ENCODE peak calls at places on chromosomes 5 and 9, in nine cellular contexts. M is mucosa of descending colon; L is left ventricle myocardium inferior; V is right atrium auricular region; D is transverse colon; N is adrenal gland; B is CD8-positive, alpha-beta T cell; O is stomach; X is tibial nerve. P is an unnamed sample.

GRCh38 chr9:131237931-131238401 is 38.3 kb downstream of the FAM78A start:
- DNase-seq in O (peak; percentile 80), X (peak; percentile 40), N (peak; percentile 68), M (peak; percentile 81), D (peak; percentile 83), B (peak; percentile 71), L (peak; percentile 72), V (no peak), P (no peak)

GRCh38 chr5:74409166-74409706 is 231.3 kb downstream of the ENC1 start:
- DNase-seq in B (no peak), N (no peak), X (no peak), M (no peak), D (no peak), L (no peak), V (no peak), O (peak; percentile 53), P (no peak)

GRCh38 chr9:78713746-78714405 is 417.0 kb downstream of the PSAT1 start:
- DNase-seq in B (no peak), N (no peak), L (no peak), D (no peak), O (no peak), X (no peak), M (no peak), V (no peak), P (no peak)

GRCh38 chr5:68460147-68460760 is 244.7 kb downstream of the PIK3R1 start:
- DNase-seq in X (no peak), O (no peak), B (peak; percentile 13), V (no peak), L (no peak), M (no peak), D (peak; percentile 26), N (peak; percentile 38), P (peak; percentile 46)

GRCh38 chr9:76136986-76137385 is 246.5 kb downstream of the PCSK5 start:
- DNase-seq in O (no peak), B (no peak), X (no peak), D (no peak), N (peak; percentile 18), M (no peak), V (no peak), L (no peak), P (no peak)

GRCh38 chr9:32218100-32218767 is 166.2 kb upstream of the ACO1 start:
- DNase-seq in O (no peak), M (no peak), L (no peak), V (no peak), B (no peak), N (no peak), X (no peak), D (no peak), P (no peak)

GRCh38 chr5:160438316-160439204 is 16.9 kb downstream of the PTTG1 start:
- DNase-seq in N (peak; percentile 35), B (peak; percentile 19), L (no peak), O (peak; percentile 52), V (no peak), X (no peak), M (peak; percentile 47), D (peak; percentile 63), P (peak; percentile 23)

GRCh38 chr9:88540364-88540763 is 5.4 kb downstream of the NXNL2 start:
- DNase-seq in X (no peak), O (no peak), V (no peak), L (no peak), N (no peak), M (no peak), B (no peak), D (no peak), P (no peak)

GRCh38 chr5:36607114-36607561 is 732 bp downstream of the SLC1A3 start:
- DNase-seq in V (no peak), B (no peak), L (peak; percentile 42), O (no peak), M (no peak), N (peak; percentile 27), D (no peak), X (no peak), P (no peak)

GRCh38 chr5:14270212-14270702 is 127.1 kb downstream of the TRIO start:
- DNase-seq in O (no peak), N (peak; percentile 73), B (no peak), L (no peak), V (peak; percentile 62), M (no peak), D (no peak), X (no peak), P (peak; percentile 42)

GRCh38 chr5:96823060-96823459 is 15.3 kb upstream of the ERAP1 start:
- DNase-seq in L (no peak), B (no peak), O (no peak), D (no peak), N (no peak), M (no peak), X (no peak), V (no peak), P (no peak)

GRCh38 chr5:115430374-115430773 is 114.2 kb downstream of the FEM1C start:
- DNase-seq in B (no peak), V (no peak), L (no peak), O (no peak), N (no peak), D (no peak), M (no peak), X (no peak), P (no peak)

GRCh38 chr5:115428676-115429075 is 115.9 kb downstream of the FEM1C start:
- DNase-seq in X (no peak), V (no peak), N (no peak), B (no peak), M (no peak), D (no peak), L (no peak), O (no peak), P (no peak)

GRCh38 chr5:115428248-115428647 is 116.3 kb downstream of the FEM1C start:
- DNase-seq in O (no peak), V (no peak), D (no peak), L (no peak), N (no peak), X (no peak), M (no peak), B (no peak), P (no peak)

GRCh38 chr5:115431116-115431515 is 113.5 kb downstream of the FEM1C start:
- DNase-seq in V (no peak), D (no peak), X (no peak), O (no peak), B (no peak), M (no peak), N (no peak), L (no peak), P (no peak)

GRCh38 chr5:115429345-115429940 is 115.1 kb downstream of the FEM1C start:
- DNase-seq in X (no peak), N (no peak), B (no peak), M (no peak), D (no peak), L (no peak), O (no peak), V (no peak), P (no peak)
- H3K4me3 ChIP-seq in X (no peak overlapping the region), N (no peak overlapping the region), B (no peak overlapping the region), M (no peak overlapping the region), D (no peak overlapping the region), L (no peak overlapping the region), O (no peak overlapping the region), V (no peak overlapping the region), P (no peak overlapping the region)

DNA sequence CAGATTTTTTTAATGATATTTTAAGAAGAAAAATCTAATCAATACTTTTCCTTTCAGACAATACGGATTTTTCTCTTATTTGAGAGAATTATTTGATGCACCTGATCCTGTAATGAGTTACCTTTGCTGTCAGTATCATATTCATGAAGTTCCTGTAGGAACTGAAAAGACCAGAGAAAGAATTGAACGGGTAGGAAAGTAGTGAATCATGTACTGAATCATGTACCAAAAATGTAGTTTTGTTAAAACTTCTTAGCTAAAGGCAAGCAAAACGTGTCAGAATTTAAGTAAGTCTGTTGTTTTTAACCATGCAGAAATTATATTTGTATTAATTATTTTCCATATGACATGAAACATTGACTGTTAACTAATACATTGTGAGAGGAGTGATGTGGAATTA is 56.6 kb downstream of the SMC5 start:
- DNase-seq in B (no peak), O (no peak), L (no peak), D (no peak), X (no peak), V (no peak), M (no peak), N (no peak), P (no peak)
- H3K36me3 ChIP-seq in B (no peaks in the 10 kb centered on the region), O (peaks cover 95% of the 10 kb centered on the region), L (peaks cover 84% of the 10 kb centered on the region), D (peaks cover 52% of the 10 kb centered on the region), X (no peaks in the 10 kb centered on the region), V (peaks cover 49% of the 10 kb centered on the region), M (no peaks in the 10 kb centered on the region), N (peaks cover 26% of the 10 kb centered on the region), P (no peaks in the 10 kb centered on the region)

DNA sequence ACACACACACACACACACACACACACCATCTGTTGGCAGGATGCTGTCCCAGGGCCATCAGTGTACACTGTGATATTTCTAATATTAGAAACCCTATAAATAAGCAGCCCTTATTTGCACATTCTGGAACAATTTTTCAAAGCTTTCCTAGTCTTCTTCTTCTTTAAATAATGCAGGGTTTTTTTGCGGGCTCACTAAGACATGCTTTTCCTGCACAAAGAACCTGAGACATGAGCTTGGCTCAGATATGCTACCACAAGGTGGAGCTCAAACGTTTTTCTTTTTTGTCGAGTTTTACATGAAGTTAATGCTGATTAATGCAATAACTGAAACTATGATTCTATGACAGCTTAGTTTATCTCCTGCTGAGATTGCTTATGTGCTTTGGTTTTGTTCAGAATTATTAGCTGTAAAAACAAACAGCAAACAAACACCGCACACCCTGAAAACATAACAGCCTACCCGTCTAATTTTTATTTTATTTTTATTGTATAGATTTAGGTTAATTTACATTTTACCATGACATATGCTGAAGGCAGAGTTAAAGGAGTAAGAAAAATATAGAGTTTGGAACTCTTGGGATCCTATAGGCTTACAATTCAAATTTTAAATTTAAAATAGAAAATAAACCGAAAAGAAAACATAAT is 95.7 kb downstream of the ALDH1A1 start:
- DNase-seq in N (peak; percentile 39), D (no peak), X (no peak), O (peak; percentile 29), L (no peak), V (no peak), M (no peak), B (no peak), P (peak; percentile 47)
- TF ChIP-seq CTCF in N (peak; percentile 66), D (peak; percentile 57), X (peak; percentile 57), O (no peak), L (peak; percentile 74), V (peak; percentile 41), M (peak; percentile 20), B (no peak), P (peak; percentile 64)

GRCh38 chr5:126693806-126694205 is 83.1 kb upstream of the LMNB1 start:
- DNase-seq in N (no peak), B (no peak), L (no peak), X (no peak), V (no peak), D (no peak), M (no peak), O (no peak), P (no peak)

GRCh38 chr5:126692971-126693370 is 84.0 kb upstream of the LMNB1 start:
- DNase-seq in L (no peak), D (no peak), X (no peak), N (no peak), V (no peak), B (no peak), M (no peak), O (no peak), P (no peak)

GRCh38 chr5:126694403-126694802 is 82.5 kb upstream of the LMNB1 start:
- DNase-seq in B (no peak), X (no peak), M (no peak), D (no peak), L (no peak), N (no peak), V (no peak), O (no peak), P (no peak)

DNA sequence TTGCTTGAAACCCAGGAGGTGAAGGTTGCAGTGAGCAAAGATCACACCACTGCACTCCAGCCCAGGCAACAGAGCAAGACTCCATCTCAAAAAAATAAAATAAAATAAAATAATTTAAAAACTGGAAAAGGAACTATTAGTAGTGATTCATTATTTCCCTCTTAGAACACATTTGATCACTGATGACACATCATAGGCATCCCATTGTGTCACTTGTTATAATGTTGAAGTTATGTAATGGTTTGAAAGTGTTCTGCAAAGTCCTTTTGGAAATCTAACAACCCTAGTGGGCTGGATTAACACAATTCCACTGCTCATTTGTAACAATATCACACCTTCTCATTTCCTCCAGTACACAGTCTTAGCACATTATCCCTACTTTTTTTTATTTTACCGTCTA is 81.9 kb upstream of the LMNB1 start:
- DNase-seq in B (no peak), N (no peak), X (no peak), L (no peak), D (no peak), O (no peak), V (no peak), M (no peak), P (no peak)
- H3K4me3 ChIP-seq in B (no peak overlapping the region), N (no peak overlapping the region), X (no peak overlapping the region), L (no peak overlapping the region), D (no peak overlapping the region), O (no peak overlapping the region), V (no peak overlapping the region), M (no peak overlapping the region), P (no peak overlapping the region)

P was measured in uterus.